ENCODE peak calls at places on chromosomes 1 and 21, in eight cellular contexts. G, X, P, U, O, Z, Y and N are unnamed samples.

GRCh38 chr1:55700359-55701130 is 485.4 kb upstream of the USP24 start:
- DNase-seq in G (no peak), X (no peak), P (no peak), U (no peak), O (peak), Z (no peak), Y (no peak), N (no peak)

GRCh38 chr1:9753121-9753531 is 70.6 kb downstream of the CLSTN1 start:
- DNase-seq in G (no peak), X (no peak), P (peak), U (peak), O (peak), Z (no peak), Y (no peak), N (peak)

GRCh38 chr1:148372731-148373130 is 110.4 kb downstream of the PPIAL4G start:
- DNase-seq in G (no peak), X (no peak), P (no peak), U (no peak), O (peak), Z (no peak), Y (peak), N (no peak)

GRCh38 chr1:106613861-106614260 is 442.6 kb upstream of the PRMT6 start:
- DNase-seq in G (no peak), X (no peak), P (no peak), U (no peak), O (no peak), Z (no peak), Y (no peak), N (no peak)

GRCh38 chr21:40568756-40569155 is 278.2 kb downstream of the DSCAM start:
- DNase-seq in G (no peak), X (no peak), P (no peak), U (no peak), O (no peak), Z (no peak), Y (no peak), N (no peak)

GRCh38 chr1:243287652-243288051 is 31.8 kb downstream of the SDCCAG8 start:
- DNase-seq in G (no peak), X (no peak), P (no peak), U (no peak), O (peak), Z (no peak), Y (no peak), N (no peak)

GRCh38 chr1:199597152-199597551 is 430.4 kb upstream of the NR5A2 start:
- DNase-seq in G (no peak), X (no peak), P (no peak), U (no peak), O (no peak), Z (no peak), Y (no peak), N (no peak)

GRCh38 chr1:219039755-219040154 is 133.9 kb upstream of the LYPLAL1 start:
- DNase-seq in G (no peak), X (no peak), P (no peak), U (no peak), O (no peak), Z (no peak), Y (no peak), N (no peak)

GRCh38 chr1:68917456-68917855 is 420.6 kb upstream of the DEPDC1 start:
- DNase-seq in G (no peak), X (no peak), P (no peak), U (no peak), O (no peak), Z (no peak), Y (no peak), N (no peak)

GRCh38 chr1:4050998-4051397 is 150.9 kb upstream of the C1orf174 start:
- DNase-seq in G (no peak), X (no peak), P (no peak), U (no peak), O (no peak), Z (no peak), Y (no peak), N (peak)

GRCh38 chr1:172390243-172390619 is 30.3 kb upstream of the C1orf105 start:
- DNase-seq in G (no peak), X (no peak), P (no peak), U (no peak), O (no peak), Z (no peak), Y (no peak), N (no peak)
- H3K27ac ChIP-seq in G (peak), X (peak), P (peak), U (peak), O (no peak), Z (no peak), Y (no peak), N (no peak)

DNA sequence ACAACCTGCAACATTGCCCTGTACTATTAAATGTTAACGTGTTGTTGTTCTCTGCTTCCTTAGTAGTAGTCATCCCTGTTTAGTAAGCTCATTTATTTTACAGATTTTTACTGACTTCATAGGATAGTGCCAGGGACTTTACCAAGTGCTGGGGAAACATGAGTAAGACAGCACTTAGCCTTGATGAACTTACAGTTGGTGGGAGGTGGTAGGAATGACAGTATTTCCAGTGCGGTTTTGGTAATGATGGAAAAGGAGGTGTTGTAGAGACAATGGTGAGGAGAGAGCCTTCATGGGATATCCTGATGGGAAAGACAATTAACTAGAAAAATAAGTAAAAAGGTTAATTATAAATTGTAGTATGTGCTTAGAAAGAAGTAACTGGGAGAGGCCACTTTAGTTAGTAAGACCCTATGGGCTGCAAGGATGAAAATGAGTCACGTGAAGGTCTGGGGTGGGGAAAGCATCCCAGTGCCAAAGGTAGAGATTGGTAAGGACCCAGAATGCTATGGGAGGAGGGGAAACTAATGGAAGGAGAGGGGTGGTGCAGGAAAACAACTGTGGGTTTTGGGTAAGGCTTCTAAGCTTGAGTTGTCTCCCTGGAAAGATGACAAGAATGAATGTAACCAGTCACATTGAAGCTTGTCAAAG is 1.7 kb downstream of the RLF start:
- DNase-seq in G (no peak), X (no peak), P (no peak), U (no peak), O (peak), Z (no peak), Y (no peak), N (no peak)
- H3K4me3 ChIP-seq in G (peak), X (peak), P (peak), U (peak), O (peak), Z (peak), Y (peak), N (peak)

GRCh38 chr1:150596095-150596892 is 16.9 kb upstream of the MCL1 start:
- DNase-seq in G (no peak), X (no peak), P (no peak), U (no peak), O (peak), Z (no peak), Y (no peak), N (no peak)
- H3K27ac ChIP-seq in G (no peak), X (no peak), P (no peak), U (no peak), O (peak), Z (no peak), Y (no peak), N (peak)

DNA sequence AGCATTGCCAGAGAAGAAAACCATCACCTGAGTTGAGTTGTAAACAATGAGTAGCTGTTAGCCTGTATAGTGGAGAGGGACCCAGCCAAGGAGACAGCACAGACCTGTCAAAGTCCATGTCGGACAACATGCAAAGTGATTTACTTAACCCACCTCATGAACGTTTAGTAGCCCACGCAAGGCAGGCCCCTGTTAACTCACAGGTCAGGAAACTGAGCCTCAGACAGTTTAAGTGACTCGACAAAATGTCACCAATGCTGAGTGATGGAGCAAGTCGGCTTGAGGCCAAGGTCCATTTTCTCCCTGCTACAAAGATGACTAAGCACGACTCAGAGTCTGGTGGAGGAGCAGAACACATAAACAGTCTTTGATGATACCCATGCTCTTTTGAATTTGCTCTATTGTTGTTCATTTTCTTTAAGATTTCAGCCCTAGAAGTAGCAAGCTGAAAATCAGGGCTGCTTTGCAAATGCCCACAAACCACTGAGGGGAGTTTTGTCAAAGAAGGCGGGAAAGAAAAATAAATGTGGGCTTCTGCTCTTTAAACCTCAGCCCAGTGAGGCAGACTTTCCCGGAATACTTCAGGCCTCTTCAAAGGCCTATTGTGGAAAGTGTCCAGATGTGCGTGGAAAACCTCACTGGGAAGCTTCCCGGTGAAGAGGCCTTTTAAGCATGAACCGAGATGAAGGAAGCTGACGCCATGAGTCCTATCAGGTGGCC is 83.8 kb upstream of the HOOK1 start:
- DNase-seq in G (no peak), X (peak), P (peak), U (peak), O (peak), Z (no peak), Y (no peak), N (no peak)
- H3K4me3 ChIP-seq in G (no peak), X (no peak), P (no peak), U (no peak), O (peak), Z (no peak), Y (no peak), N (no peak)

DNA sequence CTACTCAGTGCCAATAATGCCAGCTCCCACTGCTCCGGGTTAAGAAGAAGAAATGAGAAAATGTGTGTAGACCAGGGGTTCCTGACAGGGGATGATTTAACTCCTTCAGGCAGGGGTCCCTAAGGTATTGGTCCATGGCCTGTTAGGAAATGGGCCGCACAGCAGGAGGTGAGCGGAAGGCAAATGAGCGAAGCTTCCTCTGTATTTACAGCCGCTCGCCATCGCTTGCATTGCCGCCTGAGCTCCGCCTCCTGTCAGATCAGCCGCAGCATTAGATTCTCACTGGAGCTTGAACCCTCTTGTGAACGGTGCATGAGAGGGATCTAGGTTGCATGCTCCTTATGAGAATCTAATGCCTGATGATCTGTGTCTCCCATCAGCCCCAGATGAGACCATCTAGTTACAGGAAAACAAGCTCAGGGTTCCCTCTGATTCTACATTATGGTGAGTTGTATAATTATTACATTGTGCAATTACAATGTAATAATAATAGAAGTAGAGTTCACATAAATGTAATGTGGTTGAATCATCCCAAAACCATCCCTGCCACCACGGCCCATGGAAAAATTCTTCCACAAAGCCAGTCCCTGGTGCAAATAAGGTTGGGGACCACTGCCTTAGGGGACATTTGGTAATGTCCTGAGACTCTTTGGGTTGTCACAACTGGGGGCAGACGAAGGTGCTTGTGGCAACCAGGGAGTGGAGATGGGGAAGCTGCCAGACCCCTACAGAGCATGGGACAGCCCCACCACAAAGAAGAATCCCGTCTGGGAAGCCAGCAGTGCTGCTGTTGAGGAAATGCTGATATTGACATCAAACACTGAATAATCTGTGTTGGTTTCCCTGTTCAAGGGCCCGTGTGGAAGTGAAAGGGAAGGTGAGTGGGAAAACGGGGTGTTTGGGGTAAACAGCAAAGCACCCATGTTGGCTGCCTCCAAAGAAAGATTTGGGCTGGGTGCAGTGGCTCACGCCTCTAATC is 60.8 kb downstream of the DHRS3 start:
- DNase-seq in G (no peak), X (no peak), P (no peak), U (no peak), O (peak), Z (no peak), Y (no peak), N (peak)
- H3K27ac ChIP-seq in G (peak), X (peak), P (peak), U (peak), O (peak), Z (peak), Y (no peak), N (no peak)

GRCh38 chr1:66399888-66400529 is 133.9 kb upstream of the SGIP1 start:
- DNase-seq in G (no peak), X (no peak), P (no peak), U (no peak), O (peak), Z (no peak), Y (no peak), N (no peak)
- H3K4me3 ChIP-seq in G (no peak), X (no peak), P (no peak), U (no peak), O (no peak), Z (no peak), Y (no peak), N (no peak)

GRCh38 chr1:26724938-26725337 is 29.1 kb downstream of the ARID1A start:
- DNase-seq in G (no peak), X (no peak), P (no peak), U (no peak), O (no peak), Z (no peak), Y (no peak), N (no peak)
- H3K27ac ChIP-seq in G (no peak), X (no peak), P (no peak), U (no peak), O (no peak), Z (peak), Y (no peak), N (no peak)

GRCh38 chr1:215079456-215079855 is 3.1 kb upstream of the KCNK2 start:
- DNase-seq in G (no peak), X (no peak), P (no peak), U (no peak), O (peak), Z (no peak), Y (no peak), N (no peak)

GRCh38 chr1:215083408-215083961 is 948 bp downstream of the KCNK2 start:
- DNase-seq in G (no peak), X (no peak), P (no peak), U (no peak), O (peak), Z (peak), Y (no peak), N (no peak)

GRCh38 chr1:215076312-215076711 is 6.2 kb upstream of the KCNK2 start:
- DNase-seq in G (no peak), X (no peak), P (no peak), U (no peak), O (peak), Z (peak), Y (no peak), N (no peak)

GRCh38 chr1:215082532-215083407 is at the start of gene KCNK2:
- DNase-seq in G (no peak), X (no peak), P (peak), U (no peak), O (peak), Z (peak), Y (no peak), N (no peak)

DNA sequence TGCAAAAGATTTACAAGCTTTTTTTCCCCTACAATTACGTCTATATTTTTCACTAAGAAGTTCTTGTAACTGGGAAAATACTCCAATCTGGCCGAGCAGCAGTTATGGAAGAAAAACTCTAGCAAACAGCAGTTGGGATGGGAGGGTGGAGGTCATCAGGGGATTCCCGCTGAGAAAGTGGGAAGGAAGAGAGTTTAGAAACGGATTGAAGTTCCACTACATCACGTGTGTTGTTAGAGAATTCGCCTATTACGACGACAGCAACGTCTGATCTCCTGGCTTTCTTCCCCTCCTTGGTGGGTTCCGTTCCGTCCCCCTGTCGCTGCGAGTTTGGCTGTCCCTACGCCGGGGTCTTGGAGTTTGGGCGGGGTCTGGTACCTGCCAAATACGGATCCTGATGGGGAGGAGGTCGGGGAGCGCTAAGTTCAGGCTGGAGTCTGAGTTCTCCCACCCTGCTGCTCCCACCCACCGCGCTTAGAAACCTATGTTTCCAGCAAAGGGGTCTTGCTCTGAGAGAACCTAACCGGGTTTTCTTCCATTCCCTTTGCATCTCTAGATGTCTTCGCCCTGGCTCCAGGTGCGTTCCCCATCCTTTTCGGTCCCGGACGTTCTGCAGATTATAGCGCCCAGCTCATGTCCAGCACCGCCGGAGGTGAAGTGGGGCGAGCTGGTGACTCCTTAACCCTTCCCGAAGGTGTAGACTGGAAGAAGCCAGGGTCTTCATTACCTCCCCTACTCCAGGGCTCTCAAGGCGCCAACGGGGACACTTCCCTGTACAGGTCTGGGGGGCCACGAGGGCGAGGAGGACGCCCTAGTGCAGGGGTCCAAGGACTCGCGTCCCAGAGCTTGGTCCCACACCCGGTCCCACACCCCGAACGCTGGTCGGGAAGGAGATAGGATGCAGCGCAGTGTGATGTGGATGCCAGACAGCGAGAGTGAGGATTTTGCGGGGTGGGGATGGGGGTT is 688 bp upstream of the KCNK2 start:
- DNase-seq in G (no peak), X (no peak), P (no peak), U (no peak), O (peak), Z (no peak), Y (no peak), N (no peak)
- H3K4me3 ChIP-seq in G (no peak), X (peak), P (no peak), U (peak), O (peak), Z (peak), Y (no peak), N (peak)

GRCh38 chr1:220698607-220699016 is 8.4 kb downstream of the C1orf115 start:
- DNase-seq in G (no peak), X (no peak), P (no peak), U (no peak), O (no peak), Z (no peak), Y (no peak), N (no peak)

GRCh38 chr1:220696226-220696862 is 6.2 kb downstream of the C1orf115 start:
- DNase-seq in G (no peak), X (no peak), P (no peak), U (no peak), O (no peak), Z (no peak), Y (no peak), N (no peak)

GRCh38 chr1:220699044-220699443 is 8.9 kb downstream of the C1orf115 start:
- DNase-seq in G (no peak), X (no peak), P (no peak), U (no peak), O (no peak), Z (no peak), Y (no peak), N (no peak)

GRCh38 chr1:220696863-220697231 is 6.7 kb downstream of the C1orf115 start:
- DNase-seq in G (no peak), X (no peak), P (no peak), U (no peak), O (peak), Z (no peak), Y (no peak), N (no peak)

GRCh38 chr1:220697326-220697725 is 7.2 kb downstream of the C1orf115 start:
- DNase-seq in G (no peak), X (no peak), P (no peak), U (no peak), O (no peak), Z (no peak), Y (no peak), N (no peak)
- H3K27ac ChIP-seq in G (no peak), X (no peak), P (no peak), U (no peak), O (no peak), Z (no peak), Y (no peak), N (no peak)